ENCODE peak calls at places on chromosomes 11 and 22, in ten cellular contexts. O is activated T-cell treated with anti-CD3 and anti-CD28 coated beads, Interleukin-2, amount 50 U/mL, for 72 hours; B is left ventricle myocardium superior; V is CD8-positive, alpha-beta T cell; S is fibroblast of villous mesenchyme; X is stimulated activated CD4-positive, alpha-beta T cell treated with anti-CD3 and anti-CD28 coated beads, Interleukin-4, amount 100 ng/mL, for 1 hour; W is GM12865; R is H54; N is NCI-H2029; Z is activated effector memory CD4-positive, alpha-beta T cell treated with anti-CD3 and anti-CD28 coated beads, Interleukin-2, amount 50 U/mL, for 16 hours. H is an unnamed sample.

GRCh38 chr11:128424867-128425285 is 162.5 kb downstream of the ETS1 start:
- DNase-seq in N (no peak), V (no peak), X (no peak), S (peak; percentile 41), W (no peak), R (no peak), B (peak; percentile 61), O (no peak), Z (no peak), H (peak; percentile 79)

GRCh38 chr11:118663381-118663780 is 16.1 kb downstream of the TREH start:
- DNase-seq in W (no peak), N (no peak), V (no peak), O (no peak), X (no peak), Z (peak; percentile 56), B (no peak), S (no peak), R (no peak), H (no peak)

GRCh38 chr11:30426781-30427180 is 103.9 kb downstream of the ARL14EP start:
- DNase-seq in W (peak; percentile 2), X (no peak), R (no peak), B (no peak), V (no peak), S (no peak), Z (no peak), O (no peak), N (no peak), H (no peak)

GRCh38 chr22:32501797-32502290 is 27.2 kb downstream of the FBXO7 start:
- DNase-seq in W (no peak), S (no peak), O (no peak), B (no peak), Z (no peak), R (no peak), V (no peak), X (no peak), N (no peak), H (no peak)

GRCh38 chr22:50293441-50294318 is 13.8 kb downstream of the PLXNB2 start:
- DNase-seq in W (peak; percentile 34), Z (no peak), X (no peak), N (no peak), O (no peak), V (no peak), S (peak; percentile 69), R (peak; percentile 72), B (peak; percentile 59), H (peak; percentile 85)

GRCh38 chr11:66745356-66746235 is 16.6 kb upstream of the SPTBN2 start:
- DNase-seq in Z (peak; percentile 83), V (peak; percentile 33), N (peak; percentile 31), S (no peak), B (peak; percentile 44), X (peak; percentile 46), R (no peak), O (peak; percentile 62), W (peak; percentile 75), H (peak; percentile 69)

GRCh38 chr11:65927904-65928397 is 8.7 kb downstream of the DRAP1 start:
- DNase-seq in W (peak; percentile 94), V (peak; percentile 73), X (peak; percentile 65), N (no peak), S (peak; percentile 47), Z (peak; percentile 89), O (peak; percentile 74), B (no peak), R (no peak), H (no peak)

GRCh38 chr11:74135516-74135840 is 35.3 kb downstream of the C2CD3 start:
- DNase-seq in N (no peak), Z (no peak), S (no peak), B (no peak), R (no peak), V (no peak), W (no peak), X (no peak), O (no peak), H (no peak)

GRCh38 chr22:35359380-35360065 is 21.4 kb upstream of the HMOX1 start:
- DNase-seq in B (no peak), X (no peak), N (no peak), O (no peak), R (no peak), Z (no peak), S (no peak), W (no peak), V (no peak), H (no peak)

GRCh38 chr11:134978388-134979088 is 566.5 kb upstream of the B3GAT1 start:
- DNase-seq in N (no peak), X (no peak), B (no peak), Z (no peak), V (no peak), O (no peak), W (no peak), S (no peak), R (no peak), H (no peak)

GRCh38 chr11:97982512-97982911 is 1038.2 kb upstream of the CNTN5 start:
- DNase-seq in B (no peak), S (no peak), O (no peak), X (no peak), V (no peak), N (no peak), R (no peak), W (no peak), Z (no peak), H (no peak)

GRCh38 chr11:328012-328411 is 7.4 kb upstream of the IFITM3 start:
- DNase-seq in W (no peak), S (no peak), X (no peak), O (no peak), Z (peak; percentile 57), B (no peak), R (no peak), N (no peak), V (no peak), H (no peak)

GRCh38 chr22:46007003-46007847 is 30.3 kb upstream of the WNT7B start:
- DNase-seq in Z (no peak), X (no peak), S (peak; percentile 72), R (peak; percentile 65), N (no peak), B (peak; percentile 76), V (no peak), O (peak; percentile 22), W (no peak), H (peak; percentile 85)

GRCh38 chr11:102413497-102413896 is 39.1 kb downstream of the TMEM123 start:
- DNase-seq in V (peak; percentile 26), O (no peak), W (no peak), B (no peak), X (no peak), R (no peak), S (no peak), Z (no peak), N (no peak), H (no peak)

GRCh38 chr11:18063131-18063530 is 17.1 kb upstream of the TPH1 start:
- DNase-seq in Z (no peak), B (no peak), S (no peak), O (no peak), N (peak; percentile 94), R (no peak), W (no peak), X (no peak), V (no peak), H (no peak)

GRCh38 chr22:40436460-40437431 is 66.4 kb downstream of the SGSM3 start:
- DNase-seq in S (peak; percentile 83), W (peak; percentile 93), R (no peak), X (no peak), Z (peak; percentile 64), O (no peak), B (peak; percentile 52), N (peak; percentile 41), V (no peak), H (no peak)

GRCh38 chr22:21761086-21761485 is 25.5 kb upstream of the YPEL1 start:
- DNase-seq in B (no peak), R (no peak), O (peak; percentile 61), N (no peak), Z (no peak), W (peak; percentile 13), S (peak; percentile 29), X (no peak), V (no peak), H (no peak)

GRCh38 chr11:17812286-17813187 is 78.0 kb downstream of the KCNC1 start:
- DNase-seq in R (no peak), X (no peak), Z (no peak), O (no peak), V (no peak), W (no peak), S (no peak), B (no peak), N (peak; percentile 75), H (no peak)

GRCh38 chr22:20657963-20658362 is 116.0 kb upstream of the SERPIND1 start:
- DNase-seq in S (no peak), N (no peak), B (no peak), Z (no peak), W (no peak), V (no peak), R (no peak), X (no peak), O (no peak), H (no peak)

GRCh38 chr11:128716231-128716630 is 22.4 kb downstream of the FLI1 start:
- DNase-seq in N (no peak), B (no peak), R (no peak), S (peak; percentile 38), V (no peak), O (no peak), W (no peak), Z (no peak), X (no peak), H (no peak)

GRCh38 chr22:34702279-34702678 is 363.7 kb upstream of the ISX start:
- DNase-seq in W (no peak), X (no peak), B (no peak), V (no peak), O (no peak), Z (no peak), S (no peak), R (no peak), N (peak; percentile 67), H (no peak)